ENCODE peak calls at places on chromosomes 1 and 21, in seven cellular contexts. J, N, T, E, W, Q and U are unnamed samples.

GRCh38 chr21:30227633-30228404 is 11.9 kb upstream of the CLDN8 start:
- DNase-seq in N (no peak), E (peak; percentile 80), T (peak; percentile 93), Q (no peak), W (peak; percentile 24), J (no peak), U (no peak)

GRCh38 chr1:20265243-20265642 is 25.4 kb upstream of the VWA5B1 start:
- DNase-seq in N (no peak), W (no peak), T (peak; percentile 8), E (no peak), J (no peak), Q (no peak), U (no peak)

GRCh38 chr21:32812035-32812434 is 40.5 kb upstream of the PAXBP1 start:
- DNase-seq in W (peak; percentile 17), Q (no peak), J (no peak), T (no peak), N (no peak), E (peak; percentile 12), U (no peak)

GRCh38 chr1:28640766-28641165 is 2.1 kb downstream of the TAF12 start:
- DNase-seq in N (no peak), J (peak; percentile 6), W (peak; percentile 26), T (peak; percentile 10), E (peak; percentile 14), Q (peak; percentile 20), U (no peak)

GRCh38 chr1:39507230-39507928 is 15.9 kb downstream of the BMP8A start:
- DNase-seq in E (peak; percentile 15), W (peak; percentile 32), N (no peak), Q (peak; percentile 71), J (no peak), T (no peak), U (no peak)

GRCh38 chr1:53543771-53544695 is 84.8 kb downstream of the DMRTB1 start:
- DNase-seq in N (no peak), E (no peak), T (no peak), J (no peak), W (peak; percentile 25), Q (no peak), U (no peak)

GRCh38 chr1:246197076-246197475 is 310.0 kb downstream of the SMYD3 start:
- DNase-seq in N (no peak), W (no peak), E (no peak), T (no peak), Q (no peak), J (no peak), U (no peak)

GRCh38 chr1:56819393-56819899 is at the start of gene FYB2:
- DNase-seq in W (peak; percentile 16), Q (peak; percentile 78), E (no peak), N (no peak), J (no peak), T (peak; percentile 40), U (no peak)

GRCh38 chr1:241533375-241534115 is 1.4 kb downstream of the KMO start:
- DNase-seq in E (no peak), N (no peak), J (no peak), T (no peak), Q (no peak), W (peak; percentile 19), U (no peak)

GRCh38 chr1:77538956-77539509 is 143.4 kb downstream of the ZZZ3 start:
- DNase-seq in W (peak; percentile 94), N (no peak), J (no peak), Q (no peak), E (peak; percentile 90), T (peak; percentile 92), U (no peak)

GRCh38 chr21:14223365-14223764 is 7.4 kb downstream of the RBM11 start:
- DNase-seq in W (no peak), E (no peak), J (no peak), T (no peak), N (no peak), Q (no peak), U (no peak)

GRCh38 chr21:28795251-28795650 is 197.4 kb downstream of the LTN1 start:
- DNase-seq in J (no peak), Q (no peak), T (no peak), W (no peak), E (no peak), N (no peak), U (no peak)

GRCh38 chr1:178267646-178268094 is 173.8 kb downstream of the RASAL2 start:
- DNase-seq in E (peak; percentile 45), W (peak; percentile 71), Q (no peak), T (peak; percentile 39), J (no peak), N (no peak), U (no peak)

GRCh38 chr1:46410156-46411009 is 16.3 kb downstream of the FAAH start:
- DNase-seq in J (no peak), W (no peak), E (peak; percentile 32), N (no peak), Q (no peak), T (no peak), U (no peak)

GRCh38 chr21:15534450-15534886 is 195.3 kb upstream of the USP25 start:
- DNase-seq in N (no peak), W (no peak), Q (no peak), J (no peak), E (no peak), T (no peak), U (no peak)

GRCh38 chr1:43861985-43862735 is 71.4 kb upstream of the ARTN start:
- DNase-seq in N (no peak), J (no peak), E (no peak), T (no peak), Q (no peak), W (no peak), U (peak; percentile 63)

GRCh38 chr21:25735895-25736597 is 1.3 kb downstream of the GABPA start:
- DNase-seq in E (peak; percentile 42), T (peak; percentile 67), W (peak; percentile 48), J (no peak), Q (peak; percentile 29), N (no peak), U (no peak)

GRCh38 chr21:38831526-38832467 is 26.1 kb downstream of the ETS2 start:
- DNase-seq in W (peak; percentile 92), J (no peak), E (peak; percentile 99), T (peak; percentile 89), N (no peak), Q (no peak), U (peak; percentile 86)

GRCh38 chr1:231315887-231316286 is 21.8 kb downstream of the EXOC8 start:
- DNase-seq in E (peak; percentile 30), J (peak; percentile 9), Q (peak; percentile 65), W (peak; percentile 55), N (peak; percentile 8), T (peak; percentile 11), U (no peak)